ENCODE peak calls at places on chromosomes 3 and 15, in four cellular contexts. I, G, Y and T are unnamed samples.

GRCh38 chr15:24318981-24319380 is 356.6 kb upstream of the NPAP1 start:
- DNase-seq in I (peak; percentile 25), G (no peak), Y (no peak), T (peak; percentile 43)

GRCh38 chr3:127171721-127172120 is 21.2 kb upstream of the PRR23E start:
- DNase-seq in I (no peak), G (no peak), Y (no peak), T (no peak)

GRCh38 chr15:97961067-97961954 is 808 bp downstream of the ARRDC4 start:
- DNase-seq in I (peak; percentile 40), G (peak; percentile 22), Y (no peak), T (peak; percentile 36)

GRCh38 chr15:64535460-64536243 is 75.3 kb downstream of the ZNF609 start:
- DNase-seq in I (no peak), G (no peak), Y (no peak), T (no peak)

GRCh38 chr15:80838012-80838411 is 58.8 kb downstream of the CEMIP start:
- DNase-seq in I (no peak), G (no peak), Y (no peak), T (no peak)

GRCh38 chr3:13564751-13565560 is 16.0 kb downstream of the FBLN2 start:
- DNase-seq in I (no peak), G (no peak), Y (no peak), T (no peak)

GRCh38 chr3:67981077-67981476 is 326.7 kb upstream of the SUCLG2 start:
- DNase-seq in I (no peak), G (no peak), Y (no peak), T (no peak)

GRCh38 chr3:155744626-155745324 is at the start of gene PLCH1:
- DNase-seq in I (peak; percentile 81), G (peak; percentile 39), Y (peak; percentile 20), T (peak; percentile 69)

GRCh38 chr3:13282986-13283876 is 136.9 kb downstream of the NUP210 start:
- DNase-seq in I (peak; percentile 63), G (no peak), Y (no peak), T (peak; percentile 15)

GRCh38 chr3:118942651-118943050 is 92.0 kb downstream of the IGSF11 start:
- DNase-seq in I (no peak), G (no peak), Y (no peak), T (no peak)

GRCh38 chr3:73839032-73839431 is 214.3 kb upstream of the PDZRN3 start:
- DNase-seq in I (no peak), G (no peak), Y (no peak), T (no peak)

GRCh38 chr3:173932624-173933023 is 535.1 kb downstream of the NLGN1 start:
- DNase-seq in I (peak; percentile 34), G (peak; percentile 67), Y (no peak), T (peak; percentile 80)

GRCh38 chr3:87503901-87504498 is 227.6 kb upstream of the POU1F1 start:
- DNase-seq in I (peak; percentile 92), G (peak; percentile 64), Y (peak; percentile 18), T (peak; percentile 86)

GRCh38 chr3:123791898-123792297 is 92.2 kb downstream of the MYLK start:
- DNase-seq in I (no peak), G (peak; percentile 59), Y (no peak), T (no peak)